ENCODE peak calls at places on chromosomes 6 and 20, in five cellular contexts. Y, W, T, K and C are unnamed samples. For H3K36me3, the result is how much of the 10 kb centered on the place peaks cover.

GRCh38 chr6:83443516-83443915 is 12.7 kb upstream of the ME1 start:
- DNase-seq in Y (no peak), W (no peak), T (no peak), K (no peak), C (no peak)

GRCh38 chr20:24584538-24585356 is 115.3 kb downstream of the SYNDIG1 start:
- DNase-seq in Y (peak), W (peak), T (no peak), K (no peak), C (no peak)

GRCh38 chr6:136528477-136528876 is 21.7 kb downstream of the MAP7 start:
- DNase-seq in Y (no peak), W (no peak), T (no peak), K (no peak), C (no peak)

GRCh38 chr6:168301648-168302398 is 17.8 kb downstream of the DACT2 start:
- DNase-seq in Y (no peak), W (no peak), T (peak), K (no peak), C (no peak)

GRCh38 chr20:54345301-54345724 is 130.1 kb upstream of the DOK5 start:
- DNase-seq in Y (peak), W (peak), T (no peak), K (no peak), C (no peak)

GRCh38 chr20:47606414-47607207 is 104.9 kb downstream of the NCOA3 start:
- DNase-seq in Y (no peak), W (no peak), T (no peak), K (no peak), C (no peak)

GRCh38 chr6:35970181-35970580 is 49.3 kb upstream of the SRPK1 start:
- DNase-seq in Y (peak), W (peak), T (no peak), K (no peak), C (no peak)

GRCh38 chr6:67933278-67933677 is 701.8 kb upstream of the ADGRB3 start:
- DNase-seq in Y (no peak), W (peak), T (no peak), K (no peak), C (peak)

GRCh38 chr6:167567142-167568033 is 242.5 kb downstream of the TTLL2 start:
- DNase-seq in Y (peak), W (peak), T (no peak), K (no peak), C (peak)

GRCh38 chr6:101779051-101779844 is 385.7 kb downstream of the GRIK2 start:
- DNase-seq in Y (peak), W (peak), T (no peak), K (no peak), C (no peak)

GRCh38 chr6:36984581-36985383 is 1.2 kb downstream of the MTCH1 start:
- DNase-seq in Y (peak), W (peak), T (peak), K (peak), C (peak)

GRCh38 chr6:34984416-34984815 is 95.4 kb downstream of the ANKS1A start:
- DNase-seq in Y (no peak), W (no peak), T (no peak), K (no peak), C (no peak)

GRCh38 chr6:37279366-37280134 is 21.6 kb upstream of the TMEM217 start:
- DNase-seq in Y (peak), W (no peak), T (no peak), K (no peak), C (no peak)

GRCh38 chr20:40868568-40869223 is 159.9 kb upstream of the TOP1 start:
- DNase-seq in Y (peak), W (no peak), T (peak), K (peak), C (no peak)

GRCh38 chr20:32164984-32165735 is 42.4 kb downstream of the PLAGL2 start:
- DNase-seq in Y (peak), W (no peak), T (no peak), K (peak), C (no peak)

GRCh38 chr6:149884215-149884614 is 13.7 kb downstream of the RAET1E start:
- DNase-seq in Y (peak), W (no peak), T (peak), K (peak), C (no peak)

GRCh38 chr6:157124855-157125254 is 198.5 kb downstream of the TMEM242 start:
- DNase-seq in Y (no peak), W (no peak), T (no peak), K (no peak), C (no peak)

GRCh38 chr6:56357616-56358373 is 110.4 kb upstream of the COL21A1 start:
- DNase-seq in Y (peak), W (peak), T (no peak), K (no peak), C (no peak)

GRCh38 chr6:69489970-69490369 is 306.8 kb downstream of the LMBRD1 start:
- DNase-seq in Y (no peak), W (no peak), T (no peak), K (no peak), C (no peak)

GRCh38 chr6:30828027-30828962 is 56.0 kb upstream of the DDR1 start:
- DNase-seq in Y (peak), W (peak), T (peak), K (peak), C (peak)

GRCh38 chr6:8219352-8219943 is 117.1 kb upstream of the EEF1E1 start:
- DNase-seq in Y (peak), W (peak), T (peak), K (no peak), C (peak)
- H3K4me3 ChIP-seq in Y (no peak), W (peak), T (no peak), K (no peak), C (no peak)

GRCh38 chr6:33078919-33079521 is 3.2 kb downstream of the HLA-DPB1 start:
- DNase-seq in Y (no peak), W (no peak), T (no peak), K (no peak), C (no peak)

GRCh38 chr6:33079575-33079974 is 3.8 kb downstream of the HLA-DPB1 start:
- DNase-seq in Y (no peak), W (no peak), T (no peak), K (no peak), C (no peak)

GRCh38 chr6:33076406-33076934 is 680 bp downstream of the HLA-DPB1 start:
- DNase-seq in Y (no peak), W (no peak), T (no peak), K (no peak), C (no peak)

GRCh38 chr6:33078442-33078841 is 2.7 kb downstream of the HLA-DPB1 start:
- DNase-seq in Y (no peak), W (no peak), T (no peak), K (no peak), C (no peak)

DNA sequence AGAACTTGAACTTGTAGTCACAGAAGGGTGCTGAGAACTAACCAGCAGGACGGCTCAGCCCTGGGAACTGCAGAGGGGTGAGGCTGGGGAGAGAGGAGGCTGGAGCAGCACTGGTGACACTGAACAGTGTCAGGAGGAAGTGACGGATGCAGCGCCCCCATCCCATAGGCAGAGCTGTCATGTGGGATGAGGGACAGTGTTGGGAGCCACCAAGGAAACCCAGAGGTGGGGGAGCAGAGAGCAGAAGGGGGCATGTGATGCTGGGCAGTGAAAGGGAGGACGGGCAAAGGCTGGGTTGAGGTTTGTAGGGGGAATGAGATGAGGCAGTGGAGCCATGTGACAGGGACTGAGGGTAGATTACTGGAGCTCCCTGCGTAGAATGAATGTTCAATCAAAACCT is 2.1 kb downstream of the HLA-DPB1 start:
- DNase-seq in Y (no peak), W (no peak), T (no peak), K (no peak), C (no peak)
- H3K27ac ChIP-seq in Y (no peak), W (no peak), T (no peak), K (no peak), C (no peak)

GRCh38 chr6:13305256-13305650 is 23.1 kb downstream of the TBC1D7 start:
- DNase-seq in Y (no peak), W (no peak), T (no peak), K (no peak), C (no peak)

GRCh38 chr6:13305791-13306190 is 22.5 kb downstream of the TBC1D7 start:
- DNase-seq in Y (no peak), W (no peak), T (no peak), K (no peak), C (no peak)

GRCh38 chr6:13303668-13304017 is 24.7 kb downstream of the TBC1D7 start:
- DNase-seq in Y (peak), W (no peak), T (peak), K (peak), C (peak)

GRCh38 chr6:13304101-13304500 is 24.2 kb downstream of the TBC1D7 start:
- DNase-seq in Y (peak), W (no peak), T (no peak), K (no peak), C (no peak)

GRCh38 chr6:13304580-13305255 is 23.6 kb downstream of the TBC1D7 start:
- DNase-seq in Y (peak), W (no peak), T (no peak), K (no peak), C (no peak)
- H3K36me3 ChIP-seq in Y (under half), W (under half), T (under half), K (under half), C (under half)

GRCh38 chr6:138691595-138692057 is 81.9 kb upstream of the CCDC28A start:
- DNase-seq in Y (peak), W (peak), T (peak), K (no peak), C (no peak)
- H3K4me3 ChIP-seq in Y (peak), W (peak), T (peak), K (peak), C (peak)

DNA sequence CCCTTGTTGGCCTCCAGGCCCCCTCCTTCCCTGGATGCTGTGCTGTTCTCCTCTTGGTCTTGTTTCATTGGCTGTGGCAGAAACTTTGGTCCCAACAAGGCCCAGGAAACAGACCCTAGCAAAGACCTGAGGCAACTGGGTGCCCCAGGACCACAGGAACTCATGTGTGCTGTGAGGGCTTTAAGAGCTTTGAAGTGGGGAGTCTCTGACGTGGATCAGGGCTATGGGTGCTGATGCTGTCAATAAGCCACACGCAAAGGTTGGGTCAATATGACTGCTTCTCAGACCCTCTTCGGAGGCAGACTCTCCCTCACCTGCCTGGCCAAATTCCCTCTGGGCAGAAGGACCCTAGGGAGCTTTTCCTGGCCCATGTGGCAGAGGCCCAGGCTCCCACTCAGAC is 91.5 kb upstream of the MLN start:
- DNase-seq in Y (no peak), W (no peak), T (no peak), K (no peak), C (no peak)
- H3K27ac ChIP-seq in Y (no peak), W (no peak), T (no peak), K (no peak), C (no peak)

DNA sequence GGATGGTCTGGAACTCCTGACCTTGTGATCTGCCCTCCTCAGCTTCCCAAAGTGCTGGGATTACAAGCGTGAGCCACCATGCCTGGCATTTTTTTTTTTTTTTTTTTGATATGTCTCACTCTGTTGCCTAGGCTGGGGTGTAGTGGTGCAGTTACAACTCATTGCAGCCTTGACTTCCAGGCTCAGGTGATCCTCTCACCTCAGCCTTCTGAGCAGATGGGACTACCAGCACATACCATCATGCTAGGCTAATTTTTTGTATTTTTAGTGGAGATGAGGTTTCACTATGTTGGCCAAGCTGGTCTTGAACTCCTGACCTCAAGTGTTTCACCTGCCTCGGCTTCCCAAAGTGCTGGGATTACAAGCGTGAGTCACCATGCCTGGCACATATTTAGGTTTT is 34.3 kb downstream of the PHF20 start:
- DNase-seq in Y (no peak), W (no peak), T (no peak), K (no peak), C (no peak)
- H3K36me3 ChIP-seq in Y (under half), W (under half), T (under half), K (under half), C (under half)